ENCODE peak calls at places on chromosomes 5 and 9, in ten cellular contexts. One of them, this sample, is unnamed.

GRCh38 chr5:143703659-143704058 is 108.3 kb upstream of the HMHB1 start:
- DNase-seq in CD8-positive, alpha-beta T cell: no peak
- DNase-seq in lung: no peak
- DNase-seq in sigmoid colon: no peak
- DNase-seq in A549: no peak
- DNase-seq in AG04450: no peak
- DNase-seq in upper lobe of right lung: no peak
- DNase-seq in adrenal gland: no peak
- DNase-seq in HFF-Myc: no peak
- DNase-seq in fibroblast of pulmonary artery: no peak
- DNase-seq in this sample: no peak

GRCh38 chr9:116288658-116289057 is 135.1 kb downstream of the PAPPA start:
- DNase-seq in fibroblast of pulmonary artery: peak
- DNase-seq in lung: no peak
- DNase-seq in adrenal gland: peak
- DNase-seq in A549: peak
- DNase-seq in AG04450: peak
- DNase-seq in upper lobe of right lung: no peak
- DNase-seq in HFF-Myc: peak
- DNase-seq in CD8-positive, alpha-beta T cell: no peak
- DNase-seq in sigmoid colon: no peak
- DNase-seq in this sample: no peak

GRCh38 chr9:21777701-21778100 is 24.7 kb upstream of the MTAP start:
- DNase-seq in adrenal gland: no peak
- DNase-seq in AG04450: peak
- DNase-seq in fibroblast of pulmonary artery: peak
- DNase-seq in sigmoid colon: no peak
- DNase-seq in upper lobe of right lung: no peak
- DNase-seq in A549: no peak
- DNase-seq in lung: no peak
- DNase-seq in CD8-positive, alpha-beta T cell: no peak
- DNase-seq in HFF-Myc: peak
- DNase-seq in this sample: no peak

GRCh38 chr5:74272831-74273545 is 367.5 kb downstream of the ENC1 start:
- DNase-seq in A549: no peak
- DNase-seq in lung: no peak
- DNase-seq in HFF-Myc: no peak
- DNase-seq in CD8-positive, alpha-beta T cell: no peak
- DNase-seq in AG04450: no peak
- DNase-seq in fibroblast of pulmonary artery: no peak
- DNase-seq in sigmoid colon: no peak
- DNase-seq in adrenal gland: peak
- DNase-seq in upper lobe of right lung: no peak
- DNase-seq in this sample: no peak

GRCh38 chr5:179295778-179296149 is 49.5 kb downstream of the ADAMTS2 start:
- DNase-seq in upper lobe of right lung: no peak
- DNase-seq in A549: no peak
- DNase-seq in CD8-positive, alpha-beta T cell: no peak
- DNase-seq in fibroblast of pulmonary artery: no peak
- DNase-seq in adrenal gland: no peak
- DNase-seq in sigmoid colon: no peak
- DNase-seq in AG04450: no peak
- DNase-seq in HFF-Myc: no peak
- DNase-seq in lung: no peak
- DNase-seq in this sample: no peak

GRCh38 chr5:97019435-97020117 is 83.7 kb downstream of the LNPEP start:
- DNase-seq in sigmoid colon: no peak
- DNase-seq in adrenal gland: no peak
- DNase-seq in upper lobe of right lung: no peak
- DNase-seq in fibroblast of pulmonary artery: peak
- DNase-seq in CD8-positive, alpha-beta T cell: no peak
- DNase-seq in HFF-Myc: no peak
- DNase-seq in AG04450: no peak
- DNase-seq in A549: no peak
- DNase-seq in lung: no peak
- DNase-seq in this sample: no peak

GRCh38 chr5:160649304-160649703 is 202.7 kb downstream of the ATP10B start:
- DNase-seq in upper lobe of right lung: no peak
- DNase-seq in A549: no peak
- DNase-seq in CD8-positive, alpha-beta T cell: no peak
- DNase-seq in sigmoid colon: no peak
- DNase-seq in fibroblast of pulmonary artery: no peak
- DNase-seq in HFF-Myc: no peak
- DNase-seq in AG04450: no peak
- DNase-seq in adrenal gland: no peak
- DNase-seq in lung: no peak
- DNase-seq in this sample: no peak

GRCh38 chr5:172452398-172453205 is 1.7 kb downstream of the SH3PXD2B start:
- DNase-seq in AG04450: no peak
- DNase-seq in adrenal gland: peak
- DNase-seq in A549: no peak
- DNase-seq in sigmoid colon: peak
- DNase-seq in lung: no peak
- DNase-seq in CD8-positive, alpha-beta T cell: no peak
- DNase-seq in upper lobe of right lung: no peak
- DNase-seq in HFF-Myc: no peak
- DNase-seq in fibroblast of pulmonary artery: peak
- DNase-seq in this sample: peak

GRCh38 chr9:137114220-137114612 is 317 bp downstream of the DPP7 start:
- DNase-seq in AG04450: no peak
- DNase-seq in sigmoid colon: peak
- DNase-seq in fibroblast of pulmonary artery: no peak
- DNase-seq in lung: no peak
- DNase-seq in CD8-positive, alpha-beta T cell: no peak
- DNase-seq in HFF-Myc: no peak
- DNase-seq in upper lobe of right lung: no peak
- DNase-seq in adrenal gland: no peak
- DNase-seq in A549: no peak
- DNase-seq in this sample: no peak

GRCh38 chr9:75088646-75089368 is 493 bp downstream of the OSTF1 start:
- DNase-seq in HFF-Myc: no peak
- DNase-seq in A549: peak
- DNase-seq in sigmoid colon: peak
- DNase-seq in CD8-positive, alpha-beta T cell: no peak
- DNase-seq in AG04450: no peak
- DNase-seq in fibroblast of pulmonary artery: peak
- DNase-seq in upper lobe of right lung: peak
- DNase-seq in lung: peak
- DNase-seq in adrenal gland: peak
- DNase-seq in this sample: no peak

GRCh38 chr9:116700882-116701836 is 14.1 kb downstream of the TRIM32 start:
- DNase-seq in A549: no peak
- DNase-seq in upper lobe of right lung: no peak
- DNase-seq in AG04450: no peak
- DNase-seq in adrenal gland: no peak
- DNase-seq in fibroblast of pulmonary artery: no peak
- DNase-seq in CD8-positive, alpha-beta T cell: no peak
- DNase-seq in HFF-Myc: no peak
- DNase-seq in sigmoid colon: no peak
- DNase-seq in lung: no peak
- DNase-seq in this sample: no peak

GRCh38 chr9:134863941-134864820 is 16.4 kb upstream of the FCN2 start:
- DNase-seq in sigmoid colon: peak
- DNase-seq in HFF-Myc: no peak
- DNase-seq in CD8-positive, alpha-beta T cell: no peak
- DNase-seq in upper lobe of right lung: peak
- DNase-seq in lung: no peak
- DNase-seq in adrenal gland: peak
- DNase-seq in fibroblast of pulmonary artery: no peak
- DNase-seq in AG04450: no peak
- DNase-seq in A549: no peak
- DNase-seq in this sample: peak

GRCh38 chr5:160042674-160043073 is 33.7 kb downstream of the TTC1 start:
- DNase-seq in lung: no peak
- DNase-seq in adrenal gland: no peak
- DNase-seq in sigmoid colon: no peak
- DNase-seq in AG04450: no peak
- DNase-seq in fibroblast of pulmonary artery: no peak
- DNase-seq in upper lobe of right lung: no peak
- DNase-seq in HFF-Myc: no peak
- DNase-seq in CD8-positive, alpha-beta T cell: no peak
- DNase-seq in A549: no peak
- DNase-seq in this sample: no peak

GRCh38 chr9:79116064-79116463 is 455.7 kb upstream of the TLE4 start:
- DNase-seq in fibroblast of pulmonary artery: no peak
- DNase-seq in sigmoid colon: no peak
- DNase-seq in A549: no peak
- DNase-seq in HFF-Myc: no peak
- DNase-seq in AG04450: no peak
- DNase-seq in upper lobe of right lung: no peak
- DNase-seq in adrenal gland: no peak
- DNase-seq in CD8-positive, alpha-beta T cell: no peak
- DNase-seq in lung: no peak
- DNase-seq in this sample: no peak

GRCh38 chr5:174910245-174910737 is 185.9 kb downstream of the MSX2 start:
- DNase-seq in adrenal gland: peak
- DNase-seq in upper lobe of right lung: peak
- DNase-seq in AG04450: peak
- DNase-seq in lung: peak
- DNase-seq in A549: peak
- DNase-seq in fibroblast of pulmonary artery: peak
- DNase-seq in CD8-positive, alpha-beta T cell: peak
- DNase-seq in HFF-Myc: no peak
- DNase-seq in sigmoid colon: peak
- DNase-seq in this sample: no peak

DNA sequence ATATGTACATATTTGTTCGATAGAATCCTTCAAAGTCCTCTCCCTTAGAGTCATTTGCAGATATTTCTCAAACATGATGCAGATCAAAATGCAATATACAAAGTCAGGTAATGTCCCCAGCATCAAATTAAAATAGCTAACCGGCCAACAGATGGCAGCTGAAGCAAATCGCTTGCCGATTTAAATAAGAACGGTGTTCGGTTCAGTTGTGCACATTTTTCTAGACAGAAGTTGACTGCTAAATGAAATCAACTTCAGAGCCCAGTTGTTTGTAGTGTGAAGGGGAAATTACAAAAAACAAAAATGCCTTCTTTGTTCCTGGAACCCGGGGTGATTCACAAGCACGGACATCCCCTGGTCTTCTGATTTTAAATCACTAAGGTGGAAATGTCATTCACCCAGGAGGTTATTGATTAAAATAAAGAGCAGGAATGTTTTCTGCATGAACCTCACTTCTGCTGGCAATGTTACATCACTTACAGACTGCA is 219.2 kb downstream of the EBF1 start:
- DNase-seq in fibroblast of pulmonary artery: peak
- DNase-seq in upper lobe of right lung: no peak
- DNase-seq in AG04450: no peak
- DNase-seq in adrenal gland: no peak
- DNase-seq in lung: no peak
- DNase-seq in CD8-positive, alpha-beta T cell: no peak
- DNase-seq in HFF-Myc: no peak
- DNase-seq in A549: no peak
- DNase-seq in sigmoid colon: no peak
- DNase-seq in this sample: no peak
- TF ChIP-seq CTCF in fibroblast of pulmonary artery: no peak
- TF ChIP-seq CTCF in upper lobe of right lung: no peak
- TF ChIP-seq CTCF in AG04450: no peak
- TF ChIP-seq CTCF in adrenal gland: no peak
- TF ChIP-seq CTCF in lung: no peak
- TF ChIP-seq CTCF in CD8-positive, alpha-beta T cell: no peak
- TF ChIP-seq CTCF in HFF-Myc: no peak
- TF ChIP-seq CTCF in A549: no peak
- TF ChIP-seq CTCF in sigmoid colon: no peak
- TF ChIP-seq CTCF in this sample: no peak

GRCh38 chr5:180811623-180812119 is 9.1 kb upstream of the MGAT1 start:
- DNase-seq in CD8-positive, alpha-beta T cell: no peak
- DNase-seq in AG04450: no peak
- DNase-seq in fibroblast of pulmonary artery: no peak
- DNase-seq in sigmoid colon: peak
- DNase-seq in HFF-Myc: no peak
- DNase-seq in lung: no peak
- DNase-seq in adrenal gland: no peak
- DNase-seq in upper lobe of right lung: peak
- DNase-seq in A549: no peak
- DNase-seq in this sample: no peak
- H3K4me3 ChIP-seq in CD8-positive, alpha-beta T cell: no peak
- H3K4me3 ChIP-seq in AG04450: no peak
- H3K4me3 ChIP-seq in fibroblast of pulmonary artery: no peak
- H3K4me3 ChIP-seq in sigmoid colon: no peak
- H3K4me3 ChIP-seq in HFF-Myc: peak
- H3K4me3 ChIP-seq in lung: peak
- H3K4me3 ChIP-seq in adrenal gland: no peak
- H3K4me3 ChIP-seq in upper lobe of right lung: peak
- H3K4me3 ChIP-seq in A549: peak
- H3K4me3 ChIP-seq in this sample: peak

DNA sequence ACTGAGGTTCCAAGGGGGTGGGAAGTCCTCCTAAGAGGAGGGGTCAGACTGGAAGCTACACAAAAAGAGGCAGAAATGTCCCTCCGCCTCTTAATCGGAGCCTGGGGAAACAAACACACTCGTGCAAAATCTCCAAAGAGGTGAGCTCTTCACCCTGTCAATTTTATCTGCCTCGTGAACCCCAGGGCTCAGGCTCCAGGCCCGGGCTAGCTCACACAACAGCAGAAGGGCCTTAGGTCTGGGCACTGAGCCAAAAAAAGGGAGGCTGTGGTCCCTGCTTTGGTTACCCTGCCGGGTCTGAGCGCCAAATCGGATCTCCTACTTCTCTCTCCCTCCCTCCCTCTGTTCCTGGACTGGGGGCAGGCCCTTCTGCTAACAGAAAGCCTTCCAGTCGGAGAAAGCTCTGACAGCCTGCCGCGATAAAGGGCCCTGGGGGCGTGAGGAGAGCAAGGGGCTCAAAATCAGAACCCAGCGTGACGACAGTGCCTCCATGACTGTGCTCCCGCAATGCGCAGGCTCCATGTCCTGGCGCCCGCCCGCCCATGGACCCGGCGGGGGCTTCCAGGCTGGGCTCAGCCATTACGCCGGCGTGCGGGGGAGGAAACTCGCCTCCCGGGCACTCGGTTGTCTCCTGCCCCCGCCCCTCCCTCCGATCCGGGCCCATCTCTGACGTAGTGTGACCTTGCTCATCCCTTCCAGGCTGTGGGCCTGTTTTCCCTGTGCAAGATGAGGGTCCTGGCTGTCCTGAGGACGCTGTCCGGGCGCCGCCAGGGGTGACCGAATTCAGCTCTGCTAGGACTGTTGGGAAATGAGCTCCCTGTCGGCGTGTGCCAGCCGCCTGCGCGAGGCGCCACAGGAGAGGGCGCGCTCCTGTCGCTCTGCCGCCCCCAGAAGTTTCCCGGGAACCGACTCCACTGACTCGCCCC is 865 bp upstream of the SLC22A4 start:
- DNase-seq in sigmoid colon: peak
- DNase-seq in lung: peak
- DNase-seq in HFF-Myc: peak
- DNase-seq in upper lobe of right lung: peak
- DNase-seq in AG04450: peak
- DNase-seq in A549: peak
- DNase-seq in adrenal gland: peak
- DNase-seq in fibroblast of pulmonary artery: peak
- DNase-seq in CD8-positive, alpha-beta T cell: peak
- DNase-seq in this sample: peak
- TF ChIP-seq CTCF in sigmoid colon: no peak
- TF ChIP-seq CTCF in lung: no peak
- TF ChIP-seq CTCF in HFF-Myc: no peak
- TF ChIP-seq CTCF in upper lobe of right lung: no peak
- TF ChIP-seq CTCF in AG04450: peak
- TF ChIP-seq CTCF in A549: peak
- TF ChIP-seq CTCF in adrenal gland: no peak
- TF ChIP-seq CTCF in fibroblast of pulmonary artery: no peak
- TF ChIP-seq CTCF in CD8-positive, alpha-beta T cell: no peak
- TF ChIP-seq CTCF in this sample: no peak

GRCh38 chr9:38686923-38687322 is 33.0 kb downstream of the FAM240B start:
- DNase-seq in fibroblast of pulmonary artery: no peak
- DNase-seq in CD8-positive, alpha-beta T cell: no peak
- DNase-seq in AG04450: no peak
- DNase-seq in HFF-Myc: no peak
- DNase-seq in adrenal gland: no peak
- DNase-seq in A549: no peak
- DNase-seq in lung: no peak
- DNase-seq in sigmoid colon: no peak
- DNase-seq in upper lobe of right lung: no peak
- DNase-seq in this sample: no peak
- H3K4me3 ChIP-seq in fibroblast of pulmonary artery: no peak
- H3K4me3 ChIP-seq in CD8-positive, alpha-beta T cell: peak
- H3K4me3 ChIP-seq in AG04450: no peak
- H3K4me3 ChIP-seq in HFF-Myc: no peak
- H3K4me3 ChIP-seq in adrenal gland: no peak
- H3K4me3 ChIP-seq in A549: no peak
- H3K4me3 ChIP-seq in lung: no peak
- H3K4me3 ChIP-seq in sigmoid colon: no peak
- H3K4me3 ChIP-seq in upper lobe of right lung: no peak
- H3K4me3 ChIP-seq in this sample: peak